ENCODE peak calls at places on chromosomes 1 and 21, in eight cellular contexts. One of them, this sample, is unnamed.

GRCh38 chr1:231200417-231201031 is 38.7 kb downstream of the TRIM67 start:
- DNase-seq in NCI-H1105 treated with DMSO at 0.1 percent for 48 hours: no peak
- DNase-seq in colonic mucosa: no peak
- DNase-seq in left cardiac atrium: no peak
- DNase-seq in activated gamma-delta T cell treated with Interleukin-2 at 50 U/mL for 16 hours: no peak
- DNase-seq in CD4-positive, alpha-beta T cell: no peak
- DNase-seq in HT1080: peak; percentile 62
- DNase-seq in fibroblast of the conjunctiva: no peak
- DNase-seq in this sample: no peak

GRCh38 chr1:160149235-160149634 is 2.2 kb upstream of the ATP1A4 start:
- DNase-seq in NCI-H1105 treated with DMSO at 0.1 percent for 48 hours: no peak
- DNase-seq in colonic mucosa: no peak
- DNase-seq in left cardiac atrium: no peak
- DNase-seq in activated gamma-delta T cell treated with Interleukin-2 at 50 U/mL for 16 hours: no peak
- DNase-seq in CD4-positive, alpha-beta T cell: no peak
- DNase-seq in HT1080: no peak
- DNase-seq in fibroblast of the conjunctiva: no peak
- DNase-seq in this sample: no peak

GRCh38 chr1:205926213-205926612 is 17.0 kb downstream of the SLC26A9 start:
- DNase-seq in NCI-H1105 treated with DMSO at 0.1 percent for 48 hours: no peak
- DNase-seq in colonic mucosa: no peak
- DNase-seq in left cardiac atrium: no peak
- DNase-seq in activated gamma-delta T cell treated with Interleukin-2 at 50 U/mL for 16 hours: no peak
- DNase-seq in CD4-positive, alpha-beta T cell: no peak
- DNase-seq in HT1080: no peak
- DNase-seq in fibroblast of the conjunctiva: no peak
- DNase-seq in this sample: no peak

GRCh38 chr1:56774067-56774609 is 45.1 kb downstream of the FYB2 start:
- DNase-seq in NCI-H1105 treated with DMSO at 0.1 percent for 48 hours: no peak
- DNase-seq in colonic mucosa: no peak
- DNase-seq in left cardiac atrium: no peak
- DNase-seq in activated gamma-delta T cell treated with Interleukin-2 at 50 U/mL for 16 hours: no peak
- DNase-seq in CD4-positive, alpha-beta T cell: no peak
- DNase-seq in HT1080: peak; percentile 9
- DNase-seq in fibroblast of the conjunctiva: no peak
- DNase-seq in this sample: no peak

GRCh38 chr1:227885648-227886502 is 61.9 kb downstream of the WNT9A start:
- DNase-seq in NCI-H1105 treated with DMSO at 0.1 percent for 48 hours: no peak
- DNase-seq in colonic mucosa: peak; percentile 46
- DNase-seq in left cardiac atrium: peak; percentile 85
- DNase-seq in activated gamma-delta T cell treated with Interleukin-2 at 50 U/mL for 16 hours: no peak
- DNase-seq in CD4-positive, alpha-beta T cell: no peak
- DNase-seq in HT1080: peak; percentile 53
- DNase-seq in fibroblast of the conjunctiva: no peak
- DNase-seq in this sample: peak; percentile 33

GRCh38 chr21:20083336-20083735 is 914.9 kb upstream of the NCAM2 start:
- DNase-seq in NCI-H1105 treated with DMSO at 0.1 percent for 48 hours: no peak
- DNase-seq in colonic mucosa: peak; percentile 19
- DNase-seq in left cardiac atrium: no peak
- DNase-seq in activated gamma-delta T cell treated with Interleukin-2 at 50 U/mL for 16 hours: no peak
- DNase-seq in CD4-positive, alpha-beta T cell: no peak
- DNase-seq in HT1080: no peak
- DNase-seq in fibroblast of the conjunctiva: no peak
- DNase-seq in this sample: no peak

GRCh38 chr1:81834921-81835698 is 34.4 kb downstream of the ADGRL2 start:
- DNase-seq in NCI-H1105 treated with DMSO at 0.1 percent for 48 hours: no peak
- DNase-seq in colonic mucosa: no peak
- DNase-seq in left cardiac atrium: peak; percentile 34
- DNase-seq in activated gamma-delta T cell treated with Interleukin-2 at 50 U/mL for 16 hours: no peak
- DNase-seq in CD4-positive, alpha-beta T cell: no peak
- DNase-seq in HT1080: peak; percentile 57
- DNase-seq in fibroblast of the conjunctiva: peak; percentile 33
- DNase-seq in this sample: no peak

GRCh38 chr1:155137550-155137949 is 1.9 kb downstream of the SLC50A1 start:
- DNase-seq in NCI-H1105 treated with DMSO at 0.1 percent for 48 hours: no peak
- DNase-seq in colonic mucosa: no peak
- DNase-seq in left cardiac atrium: no peak
- DNase-seq in activated gamma-delta T cell treated with Interleukin-2 at 50 U/mL for 16 hours: no peak
- DNase-seq in CD4-positive, alpha-beta T cell: no peak
- DNase-seq in HT1080: no peak
- DNase-seq in fibroblast of the conjunctiva: no peak
- DNase-seq in this sample: no peak

This sample was measured in A549.